ENCODE peak calls at places on chromosomes 3 and 15, in nine cellular contexts. H is left ventricle myocardium inferior; W is hepatocyte; M is suprapubic skin; X is heart right ventricle; F is neuronal stem cell; S is CD8-positive, alpha-beta memory T cell; R is thoracic aorta; I is right cardiac atrium. T is an unnamed sample.

GRCh38 chr15:70186152-70186551 is 88.4 kb upstream of the TLE3 start:
- DNase-seq in H (no peak), X (no peak), W (no peak), R (no peak), I (no peak), F (no peak), S (no peak), M (no peak), T (peak; percentile 47)

GRCh38 chr15:42994546-42994945 is 74.0 kb upstream of the TTBK2 start:
- DNase-seq in M (no peak), X (no peak), F (no peak), I (no peak), H (no peak), R (no peak), W (no peak), S (no peak), T (no peak)

GRCh38 chr3:170368921-170369320 is 11.4 kb downstream of the SKIL start:
- DNase-seq in S (no peak), W (no peak), M (no peak), H (no peak), X (no peak), R (no peak), I (no peak), F (no peak), T (no peak)

GRCh38 chr15:38251726-38252480 is 733 bp upstream of the SPRED1 start:
- DNase-seq in W (peak; percentile 96), R (peak; percentile 60), F (peak; percentile 98), S (peak; percentile 45), X (peak; percentile 95), I (peak; percentile 96), H (peak; percentile 93), M (peak; percentile 92), T (peak; percentile 97)

GRCh38 chr3:50658416-50658815 is 16.3 kb upstream of the DOCK3 start:
- DNase-seq in H (no peak), W (no peak), R (no peak), I (no peak), M (peak; percentile 28), F (no peak), S (no peak), X (no peak), T (peak; percentile 26)

GRCh38 chr3:112847692-112848091 is 1.0 kb upstream of the CD200R1L start:
- DNase-seq in M (no peak), I (no peak), F (no peak), X (no peak), H (no peak), S (peak; percentile 7), W (no peak), R (no peak), T (no peak)

GRCh38 chr3:73808862-73809509 is 184.2 kb upstream of the PDZRN3 start:
- DNase-seq in X (no peak), I (no peak), M (no peak), R (no peak), F (no peak), W (no peak), S (no peak), H (no peak), T (no peak)

GRCh38 chr3:56796202-56796601 is 5.5 kb downstream of the ARHGEF3 start:
- DNase-seq in M (no peak), I (no peak), W (no peak), S (no peak), H (no peak), R (no peak), X (no peak), F (no peak), T (peak; percentile 18)

GRCh38 chr15:71683401-71684274 is 126.7 kb upstream of the NR2E3 start:
- DNase-seq in S (no peak), M (no peak), F (no peak), H (no peak), W (no peak), R (no peak), I (no peak), X (no peak), T (no peak)

GRCh38 chr3:7282988-7283387 is 422.1 kb downstream of the GRM7 start:
- DNase-seq in W (no peak), R (no peak), S (no peak), F (no peak), M (no peak), X (no peak), I (no peak), H (no peak), T (no peak)

GRCh38 chr15:77009646-77010311 is 14.9 kb downstream of the PSTPIP1 start:
- DNase-seq in W (no peak), R (no peak), S (no peak), X (no peak), H (no peak), F (no peak), M (no peak), I (peak; percentile 22), T (no peak)

GRCh38 chr3:37856381-37856780 is 5.3 kb upstream of the CTDSPL start:
- DNase-seq in F (no peak), H (peak; percentile 41), W (no peak), R (no peak), X (peak; percentile 68), I (no peak), S (no peak), M (no peak), T (no peak)

GRCh38 chr3:127410678-127411077 is 122.8 kb upstream of the PRR20G start:
- DNase-seq in S (no peak), R (no peak), W (no peak), X (peak; percentile 1), F (no peak), M (no peak), I (no peak), H (peak; percentile 2), T (peak; percentile 30)

GRCh38 chr3:76365284-76365683 is 579.9 kb upstream of the ZNF717 start:
- DNase-seq in R (no peak), M (no peak), W (no peak), F (no peak), I (no peak), X (no peak), H (no peak), S (no peak), T (no peak)

GRCh38 chr15:72800819-72801481 is 17.4 kb upstream of the ADPGK start:
- DNase-seq in F (no peak), X (no peak), R (no peak), S (no peak), H (no peak), W (no peak), M (no peak), I (no peak), T (no peak)

GRCh38 chr3:194687638-194688206 is 2.0 kb downstream of the FAM43A start:
- DNase-seq in S (peak; percentile 72), W (peak; percentile 87), X (peak; percentile 62), H (peak; percentile 76), R (no peak), I (peak; percentile 91), M (peak; percentile 85), F (peak; percentile 82), T (peak; percentile 94)

GRCh38 chr3:194686816-194687637 is 1.3 kb downstream of the FAM43A start:
- DNase-seq in M (no peak), F (peak; percentile 70), I (peak; percentile 91), S (peak; percentile 10), R (no peak), W (peak; percentile 57), X (peak; percentile 41), H (peak; percentile 73), T (peak; percentile 77)

GRCh38 chr3:194688946-194689345 is 3.3 kb downstream of the FAM43A start:
- DNase-seq in I (no peak), M (no peak), X (no peak), H (no peak), W (no peak), F (no peak), R (no peak), S (no peak), T (no peak)

GRCh38 chr3:194689493-194689901 is 3.8 kb downstream of the FAM43A start:
- DNase-seq in W (peak; percentile 58), I (no peak), X (peak; percentile 33), F (no peak), M (no peak), R (no peak), S (peak; percentile 27), H (peak; percentile 48), T (no peak)

DNA sequence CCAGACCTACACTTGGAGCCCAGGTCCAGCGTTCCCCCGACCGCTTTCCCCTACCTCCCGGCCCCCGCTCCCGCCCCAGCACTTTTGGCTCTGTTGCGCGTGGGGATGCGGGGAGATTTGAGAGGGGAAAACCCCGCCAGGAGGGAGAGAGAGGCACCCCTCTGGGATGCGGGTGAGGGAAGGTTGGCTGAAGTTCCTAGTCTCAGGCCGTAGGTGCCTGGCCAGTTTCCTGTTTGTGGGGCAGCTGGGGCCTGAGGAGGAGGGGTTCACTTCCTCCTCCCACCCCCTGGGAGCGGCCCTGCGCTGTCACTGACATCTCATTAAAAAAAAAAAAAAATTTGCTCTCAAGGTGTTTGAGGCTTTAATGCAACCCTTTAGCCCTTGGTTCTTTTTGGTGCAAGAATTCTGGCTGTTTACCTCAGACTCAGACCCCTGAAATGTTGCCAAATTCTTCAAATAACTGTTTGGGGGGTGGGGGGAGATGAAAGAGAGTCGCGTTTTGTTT is 2.6 kb downstream of the FAM43A start:
- DNase-seq in H (peak; percentile 56), X (peak; percentile 41), S (peak; percentile 41), M (no peak), W (peak; percentile 42), F (peak; percentile 11), I (peak; percentile 77), R (no peak), T (peak; percentile 84)
- H3K4me3 ChIP-seq in H (peak overlapping the region; percentile 93), X (peak overlapping the region; percentile 60), S (peak overlapping the region; percentile 78), M (peak overlapping the region; percentile 77), W (peak overlapping the region; percentile 67), F (peak overlapping the region; percentile 75), I (peak overlapping the region; percentile 73), R (peak overlapping the region; percentile 75), T (peak overlapping the region; percentile 83)

GRCh38 chr15:68589783-68590710 is 11.3 kb downstream of the CORO2B start:
- DNase-seq in I (peak; percentile 78), R (no peak), W (no peak), S (no peak), H (no peak), F (no peak), M (no peak), X (no peak), T (no peak)
- H3K4me1 ChIP-seq in I (peaks cover 5% of the 10 kb centered on the region), R (no peaks in the 10 kb centered on the region), W (peaks cover 5% of the 10 kb centered on the region), S (no peaks in the 10 kb centered on the region), H (peaks cover 74% of the 10 kb centered on the region), F (peaks cover 15% of the 10 kb centered on the region), M (peaks cover 12% of the 10 kb centered on the region), X (peaks cover 68% of the 10 kb centered on the region), T (peaks cover 18% of the 10 kb centered on the region)

DNA sequence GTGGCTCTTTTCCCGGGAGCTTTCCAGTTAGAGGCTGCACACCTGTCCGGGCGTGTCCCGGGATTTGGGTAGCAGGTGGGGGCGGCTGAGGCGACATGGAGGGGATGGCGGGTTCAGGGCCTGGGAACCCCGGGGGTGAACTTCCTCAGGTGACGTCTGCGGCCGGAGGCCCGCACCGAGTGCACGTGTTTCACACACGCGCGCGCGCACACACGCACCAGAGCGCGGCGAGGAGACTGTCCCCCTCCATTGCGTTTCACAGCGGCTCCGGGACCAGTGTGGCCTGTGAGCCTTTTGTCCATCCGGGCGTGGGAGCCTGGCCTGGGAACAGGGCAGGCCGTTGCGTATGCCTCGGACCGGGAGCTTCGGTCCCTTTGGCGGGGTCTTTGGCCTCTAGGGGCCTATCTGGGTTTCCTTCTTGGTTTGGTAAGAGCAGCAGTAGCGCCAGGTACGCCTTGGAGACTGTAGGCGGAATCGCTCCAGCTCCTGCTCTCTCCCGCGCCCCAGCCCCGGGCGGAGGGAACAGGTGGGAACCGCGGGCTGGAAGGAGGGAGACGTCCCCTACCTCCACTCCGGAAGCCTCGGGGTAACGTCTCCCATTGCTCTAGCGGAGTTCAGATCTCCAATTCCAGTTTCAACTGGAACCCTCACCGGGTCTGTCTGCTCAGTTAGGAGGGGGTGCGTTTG is 220.0 kb downstream of the MEIS2 start:
- DNase-seq in M (no peak), W (no peak), X (no peak), H (no peak), S (no peak), R (no peak), F (peak; percentile 38), I (peak; percentile 62), T (peak; percentile 87)
- H3K4me3 ChIP-seq in M (peak overlapping the region; percentile 39), W (peak overlapping the region; percentile 3), X (no peak overlapping the region), H (peak overlapping the region; percentile 35), S (no peak overlapping the region), R (peak overlapping the region; percentile 37), F (peak overlapping the region; percentile 69), I (no peak overlapping the region), T (peak overlapping the region; percentile 73)

GRCh38 chr3:46979958-46980497 is 562 bp downstream of the NBEAL2 start:
- DNase-seq in M (no peak), S (no peak), F (no peak), X (peak; percentile 41), I (peak; percentile 75), W (no peak), H (peak; percentile 36), R (no peak), T (peak; percentile 61)
- H3K4me1 ChIP-seq in M (peaks cover 77% of the 10 kb centered on the region), S (peaks cover 66% of the 10 kb centered on the region), F (peaks cover 11% of the 10 kb centered on the region), X (peaks cover 59% of the 10 kb centered on the region), I (no peaks in the 10 kb centered on the region), W (peaks cover 26% of the 10 kb centered on the region), H (peaks cover 66% of the 10 kb centered on the region), R (peaks cover 24% of the 10 kb centered on the region), T (peaks cover 8% of the 10 kb centered on the region)